ENCODE peak calls at places on chromosomes 13 and 19, in ten cellular contexts. S, A, X, L, E, C, R, M, J and Z are unnamed samples.

GRCh38 chr13:74246398-74246975 is 112.3 kb upstream of the KLF12 start:
- DNase-seq in C (no peak), E (no peak), R (no peak), L (no peak), J (no peak), A (no peak), M (no peak), X (no peak), S (no peak), Z (no peak)

GRCh38 chr13:110676511-110677204 is 29.3 kb downstream of the CARS2 start:
- DNase-seq in L (no peak), C (no peak), E (peak), A (no peak), M (no peak), S (no peak), X (no peak), J (no peak), R (no peak), Z (no peak)

GRCh38 chr19:18710986-18711751 is 27.7 kb downstream of the CRTC1 start:
- DNase-seq in E (no peak), L (no peak), R (no peak), J (no peak), M (peak), X (no peak), S (no peak), A (no peak), C (no peak), Z (no peak)

GRCh38 chr13:106471957-106472543 is 63.4 kb downstream of the EFNB2 start:
- DNase-seq in C (peak), X (peak), E (no peak), S (no peak), L (peak), M (peak), R (no peak), A (peak), J (no peak), Z (no peak)

GRCh38 chr19:5212101-5212500 is 128.5 kb downstream of the PTPRS start:
- DNase-seq in E (no peak), A (no peak), C (no peak), J (no peak), S (no peak), X (no peak), R (no peak), M (no peak), L (no peak), Z (no peak)

GRCh38 chr19:45402469-45403070 is 2.3 kb downstream of the PPP1R13L start:
- DNase-seq in E (no peak), L (peak), M (peak), X (peak), A (peak), S (no peak), C (no peak), J (no peak), R (no peak), Z (peak)

GRCh38 chr19:42467437-42467760 is 24.7 kb upstream of the CXCL17 start:
- DNase-seq in S (no peak), E (no peak), X (no peak), J (no peak), M (no peak), L (no peak), C (no peak), R (no peak), A (no peak), Z (no peak)

GRCh38 chr13:36297600-36298338 is at the start of gene CCDC169:
- DNase-seq in E (peak), M (peak), S (peak), L (peak), X (peak), C (peak), A (peak), J (peak), R (peak), Z (peak)

GRCh38 chr13:111929036-111929616 is 137.8 kb upstream of the SOX1 start:
- DNase-seq in E (no peak), X (no peak), R (no peak), L (no peak), C (no peak), J (no peak), A (no peak), M (no peak), S (no peak), Z (no peak)

GRCh38 chr13:105497597-105497996 is 1037.9 kb downstream of the EFNB2 start:
- DNase-seq in S (no peak), A (no peak), R (no peak), J (no peak), X (no peak), E (no peak), C (no peak), M (no peak), L (no peak), Z (no peak)